ENCODE peak calls at places on chromosomes 11 and 22, in eight cellular contexts. O, U, J, Q, V, C, S and Y are unnamed samples.

GRCh38 chr22:32587449-32587848 is 112.8 kb downstream of the FBXO7 start:
- DNase-seq in O (no peak), U (no peak), J (no peak), Q (no peak), V (no peak), C (no peak), S (no peak), Y (no peak)

GRCh38 chr11:125079878-125080530 is 16.9 kb downstream of the SLC37A2 start:
- DNase-seq in O (no peak), U (no peak), J (no peak), Q (no peak), V (no peak), C (no peak), S (no peak), Y (no peak)

GRCh38 chr22:42799462-42800405 is 57.3 kb downstream of the ARFGAP3 start:
- DNase-seq in O (no peak), U (no peak), J (no peak), Q (no peak), V (no peak), C (no peak), S (no peak), Y (no peak)

GRCh38 chr11:121881806-121882205 is 234.2 kb downstream of the BLID start:
- DNase-seq in O (no peak), U (no peak), J (no peak), Q (no peak), V (no peak), C (peak; percentile 37), S (no peak), Y (no peak)

GRCh38 chr11:11451501-11452005 is 98.5 kb upstream of the CSNK2A3 start:
- DNase-seq in O (no peak), U (no peak), J (no peak), Q (no peak), V (no peak), C (peak; percentile 49), S (no peak), Y (no peak)

GRCh38 chr11:115333106-115333505 is 171.1 kb downstream of the CADM1 start:
- DNase-seq in O (no peak), U (no peak), J (no peak), Q (no peak), V (no peak), C (peak; percentile 62), S (no peak), Y (no peak)

GRCh38 chr11:11572386-11572785 is 49.4 kb downstream of the GALNT18 start:
- DNase-seq in O (no peak), U (no peak), J (no peak), Q (no peak), V (no peak), C (no peak), S (no peak), Y (no peak)

GRCh38 chr22:38718414-38718813 is 12.7 kb downstream of the GTPBP1 start:
- DNase-seq in O (peak; percentile 73), U (no peak), J (peak; percentile 47), Q (no peak), V (peak; percentile 54), C (peak; percentile 88), S (peak; percentile 85), Y (no peak)

GRCh38 chr11:6640985-6641701 is 14.5 kb downstream of the DCHS1 start:
- DNase-seq in O (no peak), U (no peak), J (no peak), Q (no peak), V (no peak), C (no peak), S (peak; percentile 57), Y (no peak)

GRCh38 chr22:48488149-48488551 is 1339.5 kb downstream of the BRD1 start:
- DNase-seq in O (no peak), U (no peak), J (no peak), Q (no peak), V (no peak), C (no peak), S (peak; percentile 26), Y (no peak)
- TF ChIP-seq CTCF in O (no peak), U (peak; percentile 26), J (no peak), Q (no peak), V (no peak), C (no peak), S (no peak), Y (no peak)

GRCh38 chr22:20510811-20511577 is 3.6 kb downstream of the MED15 start:
- DNase-seq in O (no peak), U (no peak), J (no peak), Q (no peak), V (no peak), C (no peak), S (no peak), Y (no peak)

GRCh38 chr22:20509344-20510047 is 2.1 kb downstream of the MED15 start:
- DNase-seq in O (peak; percentile 73), U (no peak), J (peak; percentile 62), Q (peak; percentile 73), V (peak; percentile 72), C (peak; percentile 86), S (peak; percentile 88), Y (peak; percentile 44)

GRCh38 chr22:20508815-20509271 is 1.4 kb downstream of the MED15 start:
- DNase-seq in O (no peak), U (no peak), J (no peak), Q (no peak), V (no peak), C (no peak), S (peak; percentile 32), Y (no peak)

GRCh38 chr22:20506543-20507252 is 712 bp upstream of the MED15 start:
- DNase-seq in O (no peak), U (no peak), J (no peak), Q (no peak), V (no peak), C (no peak), S (no peak), Y (no peak)

DNA sequence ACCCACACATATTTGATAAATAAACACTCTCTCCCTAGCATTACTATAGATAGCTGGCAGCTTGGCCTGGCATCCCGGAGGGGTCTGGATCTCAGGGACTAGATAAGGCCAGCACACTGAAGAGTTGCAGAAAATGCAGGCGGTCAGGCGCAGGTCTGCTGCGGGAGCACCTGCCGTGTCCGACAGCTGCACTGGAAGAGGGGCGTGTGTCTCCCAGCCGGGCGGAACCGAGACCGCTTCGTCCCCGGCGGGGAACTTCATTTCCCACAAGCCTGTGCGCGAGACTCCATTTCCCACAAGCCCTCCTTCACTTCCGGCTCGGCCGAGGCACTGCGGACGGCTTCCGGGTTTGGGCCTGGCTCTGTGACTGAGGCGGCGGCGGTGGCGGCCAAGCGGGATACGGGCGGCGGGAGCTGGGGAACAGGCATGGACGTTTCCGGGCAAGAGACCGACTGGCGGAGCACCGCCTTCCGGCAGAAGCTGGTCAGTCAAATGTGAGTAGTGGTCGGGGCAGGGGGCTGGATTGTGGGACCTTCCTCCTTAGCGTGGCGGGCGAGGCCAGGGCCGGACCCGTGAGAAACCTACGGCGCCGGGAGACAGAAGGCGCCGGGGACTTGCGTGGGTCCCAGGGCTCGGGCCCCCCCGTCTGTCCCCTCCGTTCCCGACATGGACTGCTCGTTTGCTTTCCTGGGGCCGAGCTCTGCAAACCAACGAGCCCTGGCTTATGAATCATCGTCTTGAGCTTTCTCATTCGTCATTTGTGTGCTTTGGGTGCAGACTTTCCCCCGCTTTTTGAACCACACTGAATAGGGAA is at the start of gene MED15:
- DNase-seq in O (peak; percentile 84), U (peak; percentile 90), J (peak; percentile 86), Q (peak; percentile 92), V (peak; percentile 51), C (peak; percentile 88), S (peak; percentile 96), Y (peak; percentile 86)
- TF ChIP-seq CTCF in O (no peak), U (no peak), J (no peak), Q (no peak), V (no peak), C (no peak), S (no peak), Y (no peak)

GRCh38 chr11:67302571-67303131 is 679 bp upstream of the SSH3 start:
- DNase-seq in O (no peak), U (peak; percentile 48), J (peak; percentile 38), Q (no peak), V (no peak), C (peak; percentile 40), S (peak; percentile 85), Y (peak; percentile 22)
- TF ChIP-seq CTCF in O (no peak), U (no peak), J (no peak), Q (no peak), V (no peak), C (no peak), S (no peak), Y (no peak)

GRCh38 chr11:86461892-86462291 is 87.2 kb downstream of the CCDC81 start:
- DNase-seq in O (no peak), U (no peak), J (no peak), Q (no peak), V (no peak), C (no peak), S (no peak), Y (no peak)
- TF ChIP-seq CTCF in O (no peak), U (no peak), J (no peak), Q (no peak), V (no peak), C (no peak), S (no peak), Y (no peak)

DNA sequence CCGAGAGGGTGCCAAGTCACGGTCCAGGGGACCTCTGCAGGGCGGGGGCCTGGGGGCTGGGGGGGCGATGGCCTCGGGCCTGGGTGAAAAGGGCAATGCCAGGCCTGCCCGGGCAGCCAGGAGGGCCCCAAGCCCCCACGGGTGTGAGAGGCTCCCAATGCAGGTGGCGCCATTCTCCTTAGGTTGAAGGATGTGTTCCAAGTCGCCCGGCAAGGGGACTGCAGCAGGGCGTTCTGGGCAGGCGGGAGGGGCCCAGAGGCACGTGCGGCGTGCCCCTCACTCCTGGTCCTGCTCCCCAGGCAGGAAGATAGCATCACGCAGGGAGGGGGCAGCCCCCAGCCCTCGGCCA is 730 bp upstream of the TNNI2 start:
- DNase-seq in O (no peak), U (no peak), J (no peak), Q (no peak), V (no peak), C (no peak), S (no peak), Y (no peak)
- TF ChIP-seq CTCF in O (no peak), U (no peak), J (peak; percentile 52), Q (peak; percentile 0), V (no peak), C (no peak), S (no peak), Y (peak; percentile 22)